ENCODE peak calls at places on chromosome 1, in five cellular contexts. T is mammary epithelial cell, V is pancreas, N is body of pancreas, C is heart right ventricle. J is an unnamed sample. For H3K36me3, the result is how much of the 10 kb centered on the place peaks cover.

GRCh38 chr1:153532161-153532560 is 3.6 kb downstream of the S100A6 start:
- DNase-seq in T (no peak), V (no peak), N (no peak), C (no peak), J (peak)

GRCh38 chr1:185960377-185961151 is 226.4 kb downstream of the HMCN1 start:
- DNase-seq in T (no peak), V (peak), N (peak), C (peak), J (no peak)

GRCh38 chr1:185861630-185862029 is 127.4 kb downstream of the HMCN1 start:
- DNase-seq in T (no peak), V (no peak), N (no peak), C (no peak), J (no peak)

GRCh38 chr1:158046726-158047510 is 53.5 kb downstream of the KIRREL1 start:
- DNase-seq in T (no peak), V (no peak), N (no peak), C (no peak), J (no peak)

GRCh38 chr1:42211224-42211623 is 46.7 kb upstream of the GUCA2A start:
- DNase-seq in T (peak), V (no peak), N (no peak), C (no peak), J (no peak)

GRCh38 chr1:42953182-42954180 is 5.2 kb downstream of the SLC2A1 start:
- DNase-seq in T (peak), V (no peak), N (no peak), C (no peak), J (peak)

GRCh38 chr1:119008483-119009299 is 20.5 kb upstream of the TBX15 start:
- DNase-seq in T (peak), V (peak), N (peak), C (peak), J (peak)

GRCh38 chr1:27863552-27863943 is 8.8 kb upstream of the THEMIS2 start:
- DNase-seq in T (no peak), V (no peak), N (no peak), C (no peak), J (no peak)

GRCh38 chr1:24635195-24635843 is 7.8 kb upstream of the SRRM1 start:
- DNase-seq in T (peak), V (no peak), N (peak), C (no peak), J (peak)

GRCh38 chr1:165612062-165612461 is 19.0 kb upstream of the MGST3 start:
- DNase-seq in T (no peak), V (no peak), N (no peak), C (no peak), J (no peak)

GRCh38 chr1:39332291-39332690 is 127.8 kb downstream of the MACF1 start:
- DNase-seq in T (peak), V (no peak), N (no peak), C (no peak), J (no peak)

GRCh38 chr1:98692482-98692881 is 31.0 kb downstream of the SNX7 start:
- DNase-seq in T (no peak), V (no peak), N (no peak), C (no peak), J (no peak)

GRCh38 chr1:25245809-25246599 is 1.2 kb downstream of the RSRP1 start:
- DNase-seq in T (peak), V (no peak), N (no peak), C (no peak), J (peak)

GRCh38 chr1:71587961-71588360 is 507.1 kb upstream of the ZRANB2 start:
- DNase-seq in T (peak), V (no peak), N (no peak), C (no peak), J (no peak)

GRCh38 chr1:214552174-214552608 is 789 bp upstream of the PTPN14 start:
- DNase-seq in T (peak), V (peak), N (peak), C (peak), J (peak)

GRCh38 chr1:19096036-19096833 is 113.8 kb downstream of the UBR4 start:
- DNase-seq in T (peak), V (peak), N (peak), C (peak), J (no peak)

GRCh38 chr1:93758842-93759515 is 77.3 kb upstream of the BCAR3 start:
- DNase-seq in T (no peak), V (no peak), N (no peak), C (no peak), J (peak)

GRCh38 chr1:81232505-81232904 is 568.2 kb upstream of the ADGRL2 start:
- DNase-seq in T (no peak), V (no peak), N (no peak), C (no peak), J (no peak)

GRCh38 chr1:8677782-8678181 is 139.7 kb downstream of the RERE start:
- DNase-seq in T (no peak), V (no peak), N (no peak), C (no peak), J (no peak)

GRCh38 chr1:161198877-161199431 is at the start of gene ADAMTS4:
- DNase-seq in T (no peak), V (peak), N (peak), C (peak), J (peak)

GRCh38 chr1:60699304-60699703 is 383.1 kb upstream of the NFIA start:
- DNase-seq in T (no peak), V (no peak), N (no peak), C (no peak), J (no peak)

GRCh38 chr1:158124999-158125398 is 55.7 kb upstream of the CD1D start:
- DNase-seq in T (peak), V (peak), N (peak), C (peak), J (peak)

GRCh38 chr1:207811920-207812720 is 60.3 kb downstream of the CD46 start:
- DNase-seq in T (no peak), V (peak), N (peak), C (peak), J (peak)

GRCh38 chr1:109628540-109629321 is 9.1 kb downstream of the AMPD2 start:
- DNase-seq in T (peak), V (peak), N (no peak), C (no peak), J (peak)

GRCh38 chr1:110340207-110340468 is 961 bp downstream of the RBM15 start:
- DNase-seq in T (no peak), V (peak), N (peak), C (no peak), J (peak)

GRCh38 chr1:62437273-62437945 is 560 bp downstream of the USP1 start:
- DNase-seq in T (no peak), V (no peak), N (peak), C (no peak), J (peak)

GRCh38 chr1:4681026-4681425 is 26.6 kb downstream of the AJAP1 start:
- DNase-seq in T (no peak), V (no peak), N (no peak), C (no peak), J (peak)

GRCh38 chr1:207711285-207711684 is 40.6 kb upstream of the CD46 start:
- DNase-seq in T (peak), V (peak), N (no peak), C (no peak), J (peak)

GRCh38 chr1:15344380-15344779 is 65.3 kb upstream of the EFHD2 start:
- DNase-seq in T (no peak), V (no peak), N (no peak), C (no peak), J (no peak)

DNA sequence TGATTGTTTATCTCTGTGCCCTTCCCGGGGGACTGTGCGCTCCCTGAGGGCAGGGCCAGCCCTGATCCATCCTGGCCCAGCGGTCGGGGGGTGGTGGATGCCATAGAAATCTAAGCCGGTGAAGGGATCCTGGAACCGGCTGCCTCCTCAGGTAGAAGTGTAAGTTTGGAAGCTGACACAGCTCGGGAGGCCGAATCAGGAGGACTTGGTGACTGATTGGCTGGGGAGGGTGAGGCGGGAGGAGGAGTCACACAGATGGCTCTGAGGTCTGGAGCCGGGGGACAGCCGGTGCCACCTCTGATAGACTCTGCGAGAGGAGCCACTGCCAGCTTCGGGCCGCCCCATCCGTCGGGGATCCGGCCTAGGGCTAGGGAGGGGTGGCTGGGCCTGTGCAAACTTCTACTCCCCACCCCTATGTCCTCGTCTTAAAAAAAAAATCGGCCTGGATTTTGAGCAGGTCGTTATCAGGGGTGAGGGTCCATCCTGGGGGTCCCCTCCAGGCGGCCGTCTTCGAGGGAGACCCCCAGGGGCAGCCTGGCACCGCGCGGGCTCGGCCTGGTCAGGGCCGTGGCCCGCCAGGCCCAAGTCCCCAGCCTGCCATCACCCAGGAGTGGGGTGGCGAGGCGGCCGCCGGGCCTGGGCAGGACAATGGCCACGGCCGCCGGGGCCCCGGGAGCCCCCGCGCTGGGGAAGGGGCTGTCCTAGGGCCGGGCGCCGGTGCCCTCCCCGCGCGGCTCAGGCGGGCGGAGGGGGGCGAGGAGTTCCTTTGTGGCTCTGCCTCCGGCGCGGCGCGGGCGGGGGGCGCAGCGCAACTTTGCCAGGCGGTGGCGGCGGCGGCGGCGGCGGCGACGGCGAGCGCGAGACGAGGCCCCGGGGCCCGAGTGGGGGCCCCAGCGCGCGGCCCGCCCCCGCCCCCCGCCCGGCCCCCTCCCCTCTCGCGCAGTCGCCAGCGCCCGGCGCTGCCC is 663 bp upstream of the ZNF362 start:
- DNase-seq in T (peak), V (peak), N (peak), C (peak), J (peak)
- H3K4me3 ChIP-seq in T (peak), V (peak), N (peak), C (peak), J (peak)

DNA sequence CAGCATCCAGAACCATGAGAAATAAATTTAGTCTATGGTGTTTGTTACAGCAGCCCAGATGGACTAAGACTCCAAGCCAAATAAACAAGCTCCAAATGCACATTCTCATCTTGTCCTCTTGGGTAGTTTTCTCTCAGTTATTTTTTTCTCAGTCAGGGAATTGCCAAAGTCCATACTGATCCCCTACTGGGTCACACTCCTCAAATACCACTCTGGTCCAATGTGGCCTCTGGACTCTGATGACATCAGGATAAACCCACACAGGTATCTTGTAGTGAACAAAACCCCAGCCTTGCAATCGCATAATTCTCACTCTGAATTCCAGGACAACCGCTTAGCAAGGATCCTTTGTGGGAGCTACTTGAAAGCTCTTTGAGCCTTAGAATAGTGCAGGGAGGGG is 248.4 kb upstream of the JUN start:
- DNase-seq in T (no peak), V (no peak), N (no peak), C (no peak), J (no peak)
- H3K36me3 ChIP-seq in T (under half), V (under half), N (under half), C (under half), J (under half)

DNA sequence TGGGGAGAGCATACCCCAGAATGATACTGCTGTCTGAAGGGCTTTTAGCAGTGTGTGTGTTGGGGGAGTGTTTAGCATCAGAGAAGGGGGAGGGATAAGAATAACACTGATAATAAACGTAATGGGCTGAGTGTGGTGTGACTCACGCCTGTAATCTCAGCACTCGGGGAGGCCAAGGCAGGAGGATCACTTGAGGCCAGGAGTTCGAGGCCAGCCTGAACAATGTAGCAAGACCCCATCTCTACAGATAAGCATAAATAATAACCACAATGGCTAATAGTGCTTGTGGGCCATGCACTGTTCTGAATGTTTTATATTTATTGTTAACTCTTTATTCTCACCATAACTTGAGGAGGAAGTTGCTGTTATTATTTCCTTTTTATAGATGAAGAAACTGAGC is 2.6 kb upstream of the LEFTY2 start:
- DNase-seq in T (no peak), V (no peak), N (no peak), C (no peak), J (no peak)
- H3K4me3 ChIP-seq in T (no peak), V (no peak), N (no peak), C (no peak), J (no peak)

GRCh38 chr1:12296623-12297022 is 66.8 kb downstream of the VPS13D start:
- DNase-seq in T (peak), V (no peak), N (no peak), C (no peak), J (peak)
- H3K36me3 ChIP-seq in T (under half), V (under half), N (under half), C (half or more), J (under half)

DNA sequence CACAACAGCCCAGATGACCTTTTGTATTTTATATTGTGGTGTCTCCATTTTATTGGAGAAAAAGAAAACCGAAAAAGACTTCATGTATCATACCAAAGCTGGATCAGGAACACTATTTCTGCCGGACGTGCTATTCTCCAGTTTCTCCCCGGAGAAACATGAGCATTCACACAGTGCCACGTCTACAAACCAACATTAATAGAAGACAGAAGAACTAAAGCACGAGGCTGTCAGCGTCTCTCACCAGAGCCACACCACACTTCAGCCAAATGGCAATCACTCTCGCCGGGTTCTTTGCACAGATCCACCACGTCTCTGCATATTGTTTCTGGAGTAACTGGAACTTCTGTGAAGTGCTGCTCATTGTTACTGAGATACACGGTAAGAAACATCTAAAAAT is 24.8 kb downstream of the TP53BP2 start:
- DNase-seq in T (no peak), V (no peak), N (no peak), C (no peak), J (no peak)
- H3K4me3 ChIP-seq in T (no peak), V (no peak), N (no peak), C (no peak), J (no peak)

DNA sequence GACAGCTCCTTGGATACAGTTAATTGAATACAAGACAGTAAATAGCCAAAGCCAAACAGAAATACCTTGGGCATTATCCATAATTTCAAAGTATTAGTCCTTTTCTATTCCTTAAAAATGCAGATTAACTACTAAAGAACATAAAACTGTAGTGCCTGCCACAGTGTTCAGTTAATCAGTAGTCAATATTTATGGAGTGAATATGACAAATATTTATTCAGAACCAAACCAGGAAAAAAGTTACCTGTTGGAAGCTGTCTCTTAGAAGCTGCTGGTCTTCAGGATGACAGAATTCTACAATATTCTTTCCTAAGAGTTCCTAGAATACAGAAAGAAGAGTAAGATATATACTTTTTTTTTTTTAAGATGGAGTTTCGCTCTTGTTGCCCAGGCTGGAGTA is 18.2 kb upstream of the CTSK start:
- DNase-seq in T (no peak), V (no peak), N (no peak), C (no peak), J (no peak)
- H3K36me3 ChIP-seq in T (under half), V (under half), N (under half), C (half or more), J (half or more)

J was measured in osteoblast.